ENCODE peak calls at places on chromosomes 3 and 15, in eight cellular contexts. R, F, K, P, M, U, N and S are unnamed samples. For H3K36me3, the result is how much of the 10 kb centered on the place peaks cover.

GRCh38 chr3:67386446-67386845 is 268.0 kb downstream of the SUCLG2 start:
- DNase-seq in F (no peak), P (no peak), N (no peak), K (no peak), U (no peak), M (peak), R (peak), S (no peak)

GRCh38 chr3:123157598-123158287 is 44.0 kb upstream of the SEC22A start:
- DNase-seq in M (no peak), R (no peak), N (no peak), U (peak), F (no peak), P (no peak), K (no peak), S (no peak)

GRCh38 chr15:53305101-53305500 is 454.4 kb downstream of the WDR72 start:
- DNase-seq in P (no peak), K (no peak), F (no peak), R (no peak), U (no peak), M (no peak), N (no peak), S (no peak)

GRCh38 chr3:46284981-46285683 is 42.9 kb downstream of the CCR3 start:
- DNase-seq in R (no peak), U (no peak), N (no peak), F (no peak), M (peak), P (peak), K (no peak), S (no peak)

GRCh38 chr3:112755845-112756671 is 90.6 kb downstream of the CD200R1L start:
- DNase-seq in R (no peak), F (no peak), K (no peak), P (no peak), N (no peak), U (no peak), M (no peak), S (no peak)

GRCh38 chr3:23592961-23593931 is 212.5 kb upstream of the UBE2E1 start:
- DNase-seq in P (no peak), R (no peak), N (no peak), U (no peak), K (no peak), M (no peak), F (no peak), S (no peak)

GRCh38 chr3:95459706-95460105 is 1354.7 kb upstream of the EPHA6 start:
- DNase-seq in U (no peak), F (no peak), R (no peak), M (no peak), P (no peak), N (no peak), K (no peak), S (no peak)

GRCh38 chr15:94029495-94029894 is 201.9 kb upstream of the MCTP2 start:
- DNase-seq in K (no peak), M (peak), F (no peak), N (no peak), R (peak), P (no peak), U (no peak), S (no peak)

GRCh38 chr3:123728014-123728413 is 143.2 kb upstream of the HACD2 start:
- DNase-seq in F (no peak), R (peak), P (no peak), K (no peak), U (no peak), N (no peak), M (no peak), S (no peak)

GRCh38 chr15:72368315-72368714 is 7.5 kb downstream of the HEXA start:
- DNase-seq in K (no peak), R (no peak), F (no peak), U (no peak), P (no peak), N (no peak), M (no peak), S (no peak)

GRCh38 chr15:52180196-52180835 is 10.9 kb downstream of the GNB5 start:
- DNase-seq in N (no peak), F (no peak), P (no peak), U (peak), K (no peak), M (no peak), R (no peak), S (no peak)

GRCh38 chr3:42544492-42545283 is 37.1 kb downstream of the SEC22C start:
- DNase-seq in M (no peak), F (peak), R (no peak), K (no peak), P (peak), U (no peak), N (peak), S (no peak)

GRCh38 chr3:177722386-177722785 is 525.1 kb upstream of the TBL1XR1 start:
- DNase-seq in U (no peak), N (no peak), M (no peak), K (no peak), R (no peak), F (no peak), P (no peak), S (no peak)

GRCh38 chr3:112020653-112021052 is 13.9 kb upstream of the TMPRSS7 start:
- DNase-seq in N (no peak), K (no peak), U (no peak), R (no peak), F (no peak), P (no peak), M (no peak), S (no peak)

GRCh38 chr3:149342413-149343340 is 9.2 kb upstream of the TM4SF18 start:
- DNase-seq in U (no peak), K (no peak), M (peak), N (no peak), P (no peak), R (peak), F (no peak), S (no peak)

GRCh38 chr3:194671511-194671899 is 486 bp downstream of the LSG1 start:
- DNase-seq in F (no peak), M (peak), P (no peak), R (peak), N (no peak), U (no peak), K (no peak), S (no peak)

GRCh38 chr15:99895956-99896311 is 162.7 kb upstream of the LYSMD4 start:
- DNase-seq in U (no peak), P (no peak), N (no peak), R (no peak), F (no peak), M (no peak), K (no peak), S (no peak)

GRCh38 chr3:133995264-133995663 is 34.5 kb downstream of the SLCO2A1 start:
- DNase-seq in F (no peak), K (no peak), P (no peak), R (no peak), N (no peak), U (no peak), M (no peak), S (no peak)

GRCh38 chr3:172192830-172193415 is 153.5 kb downstream of the FNDC3B start:
- DNase-seq in R (no peak), N (no peak), U (no peak), F (no peak), K (no peak), M (no peak), P (no peak), S (no peak)

GRCh38 chr3:16140116-16140893 is 34.2 kb upstream of the GALNT15 start:
- DNase-seq in M (peak), U (no peak), F (peak), K (peak), N (peak), P (no peak), R (peak), S (no peak)

GRCh38 chr3:172148269-172148668 is 108.9 kb downstream of the FNDC3B start:
- DNase-seq in F (no peak), P (no peak), K (no peak), N (no peak), R (peak), M (no peak), U (no peak), S (no peak)

GRCh38 chr3:132016061-132017041 is 18.5 kb downstream of the CPNE4 start:
- DNase-seq in P (no peak), N (no peak), M (peak), U (no peak), F (no peak), K (no peak), R (no peak), S (no peak)

GRCh38 chr3:59573911-59574310 is 524.1 kb upstream of the CFAP20DC start:
- DNase-seq in P (peak), M (peak), F (peak), U (no peak), N (peak), K (peak), R (peak), S (no peak)

GRCh38 chr3:39108309-39108708 is 829 bp downstream of the TTC21A start:
- DNase-seq in R (no peak), F (peak), P (no peak), N (no peak), M (no peak), U (no peak), K (no peak), S (no peak)

GRCh38 chr15:49035825-49036224 is 10.4 kb downstream of the SECISBP2L start:
- DNase-seq in U (no peak), F (no peak), R (no peak), P (no peak), N (no peak), M (no peak), K (no peak), S (no peak)

GRCh38 chr3:34969513-34969912 is 669.8 kb upstream of the ARPP21 start:
- DNase-seq in N (no peak), K (no peak), M (no peak), U (no peak), R (no peak), F (no peak), P (no peak), S (no peak)

GRCh38 chr3:135918600-135918999 is 46.9 kb upstream of the PPP2R3A start:
- DNase-seq in N (no peak), K (no peak), R (peak), F (no peak), U (no peak), M (peak), P (no peak), S (no peak)

GRCh38 chr15:68792901-68793766 is 27.6 kb downstream of the ANP32A start:
- DNase-seq in N (no peak), M (no peak), K (no peak), P (peak), R (no peak), U (no peak), F (no peak), S (no peak)

GRCh38 chr15:45114076-45114750 is at the start of the genes DUOX2 and DUOXA2:
- DNase-seq in U (no peak), M (no peak), N (no peak), R (no peak), F (no peak), K (no peak), P (no peak), S (no peak)

GRCh38 chr3:48543271-48543866 is 13.2 kb downstream of the PFKFB4 start:
- DNase-seq in M (no peak), F (peak), K (peak), U (no peak), R (no peak), P (peak), N (peak), S (no peak)

GRCh38 chr3:113834983-113835382 is 3.6 kb upstream of the GRAMD1C start:
- DNase-seq in P (no peak), K (no peak), F (no peak), N (no peak), R (peak), U (no peak), M (peak), S (no peak)

GRCh38 chr3:197873329-197873728 is 76.7 kb upstream of the RPL35A start:
- DNase-seq in P (no peak), R (no peak), M (no peak), K (no peak), N (no peak), U (no peak), F (no peak), S (no peak)

GRCh38 chr3:188583476-188584161 is 429.7 kb downstream of the LPP start:
- DNase-seq in N (no peak), U (no peak), F (no peak), K (no peak), R (peak), P (no peak), M (peak), S (no peak)

GRCh38 chr3:195147649-195148121 is 123.3 kb downstream of the XXYLT1 start:
- DNase-seq in K (peak), U (no peak), N (no peak), P (peak), M (no peak), R (peak), F (no peak), S (no peak)

GRCh38 chr15:31975446-31976229 is 54.7 kb upstream of the CHRNA7 start:
- DNase-seq in U (peak), P (no peak), N (no peak), K (no peak), F (no peak), R (no peak), M (no peak), S (no peak)

DNA sequence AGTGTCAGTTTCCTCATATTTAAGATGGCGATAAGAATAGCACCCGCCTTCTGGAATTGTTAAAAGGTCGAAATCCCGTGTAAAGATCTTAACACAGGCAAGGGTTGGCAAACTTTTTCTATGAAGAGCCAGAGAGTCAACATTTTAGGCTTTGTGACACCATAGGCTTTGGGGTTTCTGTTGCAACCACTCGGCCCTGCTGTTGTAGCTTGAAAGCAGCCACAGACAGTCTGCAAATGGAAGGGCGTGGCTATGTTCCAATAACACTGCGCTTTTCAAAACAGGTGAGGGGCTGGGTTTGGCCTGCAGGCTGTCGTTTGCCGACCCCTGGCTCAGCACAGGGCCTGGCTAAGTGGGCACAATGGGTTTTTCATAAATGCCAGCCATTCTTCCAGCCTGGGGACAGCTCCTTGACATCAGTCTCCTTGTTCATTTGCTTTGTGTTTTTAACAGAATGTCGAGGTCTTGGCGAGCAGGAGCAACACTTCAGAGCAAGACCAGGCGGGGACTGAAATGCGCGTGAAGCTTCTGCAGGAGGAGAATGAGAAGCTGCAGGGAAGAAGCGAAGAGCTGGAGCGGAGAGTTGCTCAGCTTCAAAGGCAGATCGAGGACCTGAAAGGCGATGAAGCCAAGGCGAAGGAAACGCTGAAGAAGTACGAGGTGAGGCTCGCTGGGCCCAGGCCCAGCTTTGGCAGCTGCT is 75.2 kb upstream of the MYZAP start:
- DNase-seq in U (no peak), F (no peak), R (no peak), N (no peak), M (no peak), K (no peak), P (no peak), S (no peak)
- H3K4me3 ChIP-seq in U (no peak), F (no peak), R (no peak), N (no peak), M (no peak), K (no peak), P (no peak), S (no peak)

GRCh38 chr3:9695322-9695721 is 8.3 kb upstream of the CPNE9 start:
- DNase-seq in U (no peak), P (no peak), F (no peak), M (no peak), K (no peak), R (no peak), N (no peak), S (no peak)

GRCh38 chr3:9690451-9691450 is 12.9 kb upstream of the CPNE9 start:
- DNase-seq in U (no peak), N (no peak), P (no peak), K (no peak), M (no peak), F (no peak), R (no peak), S (no peak)

GRCh38 chr3:9691636-9692035 is 12.0 kb upstream of the CPNE9 start:
- DNase-seq in M (no peak), K (no peak), U (no peak), P (no peak), N (no peak), F (no peak), R (no peak), S (no peak)

GRCh38 chr3:9689757-9690156 is 13.9 kb upstream of the CPNE9 start:
- DNase-seq in P (no peak), U (no peak), M (no peak), K (no peak), F (no peak), N (no peak), R (no peak), S (no peak)

GRCh38 chr3:9692416-9692815 is 11.2 kb upstream of the CPNE9 start:
- DNase-seq in M (no peak), U (no peak), R (no peak), F (no peak), P (no peak), N (no peak), K (no peak), S (no peak)
- H3K36me3 ChIP-seq in M (under half), U (under half), R (half or more), F (half or more), P (half or more), N (half or more), K (under half), S (half or more)

DNA sequence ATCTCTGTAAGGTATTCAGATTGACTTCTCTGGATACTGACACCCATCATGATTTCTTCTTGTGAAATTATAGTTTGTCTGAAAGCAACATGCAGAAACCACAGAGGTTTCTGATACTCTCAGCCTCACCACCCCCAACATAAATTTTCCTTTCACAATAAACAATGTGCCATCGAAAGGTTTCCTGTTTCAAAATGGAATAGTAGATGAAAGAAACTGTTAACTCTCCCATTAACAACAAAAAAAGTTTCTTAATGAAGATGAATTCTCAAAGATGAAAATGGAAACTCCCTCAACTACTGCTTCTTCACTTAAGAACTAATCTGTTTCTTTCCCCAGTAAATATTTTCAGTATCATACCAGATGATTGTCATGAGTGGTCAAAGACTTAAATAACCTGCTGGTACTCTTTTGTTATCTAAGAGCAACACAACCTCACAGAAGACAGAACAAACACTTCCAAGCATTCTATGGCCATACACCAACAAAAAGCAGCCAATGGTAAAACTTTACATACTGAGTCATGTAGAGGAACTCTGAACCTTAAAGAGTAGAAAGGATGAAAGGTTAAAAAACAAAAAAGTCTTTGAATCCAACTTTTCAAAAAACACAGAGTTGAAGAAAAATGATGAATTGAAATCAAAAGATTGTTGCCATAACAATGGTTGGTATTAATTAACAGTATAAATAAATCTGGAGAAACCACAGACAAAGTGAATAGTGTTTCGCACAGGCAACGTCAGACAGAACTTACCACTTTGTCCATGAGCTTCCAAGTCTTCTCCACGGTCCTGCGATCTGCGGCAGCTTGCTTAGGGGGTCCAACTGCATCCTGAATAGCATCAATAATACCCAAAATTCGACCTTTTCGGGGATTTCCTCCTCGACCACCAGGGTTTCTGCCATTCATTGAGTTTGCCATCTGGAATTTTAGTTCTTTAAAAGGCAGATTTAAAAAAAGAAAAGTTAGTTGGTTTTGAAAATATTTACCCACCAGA is 1.9 kb downstream of the CBLB start:
- DNase-seq in K (no peak), P (no peak), N (peak), U (no peak), M (peak), R (peak), F (peak), S (no peak)
- TF ChIP-seq CTCF in K (no peak), P (no peak), N (no peak), U (no peak), M (no peak), R (no peak), F (no peak), S (no peak)

DNA sequence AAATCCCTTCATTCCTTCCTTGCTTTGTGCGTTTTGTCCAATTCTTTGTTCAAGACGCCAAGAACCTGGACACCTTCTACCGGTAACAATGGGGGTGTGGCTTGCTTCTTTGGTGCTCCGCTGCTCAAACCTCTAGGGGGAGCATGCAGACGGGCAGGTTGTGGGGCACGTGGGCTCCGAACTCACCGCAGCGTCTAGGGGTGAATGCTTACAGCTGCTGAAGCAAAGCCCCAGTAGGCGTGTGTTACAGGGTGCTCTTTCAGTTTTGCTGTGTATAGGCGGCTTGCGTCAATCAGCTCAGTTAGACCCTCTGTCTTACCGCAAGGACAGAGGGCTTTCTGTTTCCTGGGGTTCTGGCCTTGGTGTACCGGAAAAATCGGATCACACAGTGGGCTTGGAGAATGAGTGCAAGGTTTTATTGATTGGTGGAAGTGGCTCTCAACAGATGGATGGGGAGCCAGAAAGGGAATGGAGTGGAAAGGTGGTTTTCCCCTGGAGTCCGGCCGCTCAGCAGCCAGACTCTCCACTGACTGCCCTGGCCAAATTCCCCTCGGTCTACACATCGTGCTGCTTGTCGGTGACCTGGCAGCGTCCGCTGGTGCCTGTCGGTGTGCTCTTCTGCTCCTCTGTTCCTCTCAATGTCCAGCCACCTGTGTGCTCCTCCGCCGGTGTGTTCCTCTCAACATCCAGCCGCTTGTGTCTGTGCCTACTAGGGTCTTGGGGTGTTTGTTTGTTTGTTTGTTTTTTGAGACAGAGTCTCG is 1.2 kb upstream of the LRRC34 start:
- DNase-seq in P (no peak), R (no peak), F (no peak), K (no peak), U (peak), N (peak), M (no peak), S (no peak)
- H3K4me3 ChIP-seq in P (peak), R (no peak), F (peak), K (peak), U (peak), N (peak), M (no peak), S (peak)